ENCODE peak calls at places on chromosomes 7 and 10, in eight cellular contexts. One of them, this sample, is unnamed.
A peak's percentile ranks its signal among the peaks of the same experiment; 100 is the strongest.

GRCh38 chr10:118943253-118943652 is 86.3 kb upstream of the NANOS1 start:
- DNase-seq in naive thymus-derived CD8-positive, alpha-beta T cell: no peak
- DNase-seq in M059J: no peak
- DNase-seq in stimulated activated CD4-positive, alpha-beta T cell treated with anti-CD3 and anti-CD28 coated beads, Interleukin-1b, Interleukin-23, amount 100 ng/mL, for 48 hours: no peak
- DNase-seq in KBM-7: no peak
- DNase-seq in neural crest cell: no peak
- DNase-seq in nephron progenitor cell: no peak
- DNase-seq in activated CD8-positive, alpha-beta memory T cell treated with anti-CD3 and anti-CD28 coated beads, Interleukin-2, amount 10 ng/mL, durations not matched to agents 7 days and 5 days: peak; percentile 2
- DNase-seq in this sample: no peak

GRCh38 chr10:99905971-99906370 is 103.8 kb downstream of the DNMBP start:
- DNase-seq in naive thymus-derived CD8-positive, alpha-beta T cell: no peak
- DNase-seq in M059J: no peak
- DNase-seq in stimulated activated CD4-positive, alpha-beta T cell treated with anti-CD3 and anti-CD28 coated beads, Interleukin-1b, Interleukin-23, amount 100 ng/mL, for 48 hours: no peak
- DNase-seq in KBM-7: no peak
- DNase-seq in neural crest cell: no peak
- DNase-seq in nephron progenitor cell: no peak
- DNase-seq in activated CD8-positive, alpha-beta memory T cell treated with anti-CD3 and anti-CD28 coated beads, Interleukin-2, amount 10 ng/mL, durations not matched to agents 7 days and 5 days: no peak
- DNase-seq in this sample: no peak

GRCh38 chr10:12609435-12609834 is 260.1 kb downstream of the CAMK1D start:
- DNase-seq in naive thymus-derived CD8-positive, alpha-beta T cell: no peak
- DNase-seq in M059J: no peak
- DNase-seq in stimulated activated CD4-positive, alpha-beta T cell treated with anti-CD3 and anti-CD28 coated beads, Interleukin-1b, Interleukin-23, amount 100 ng/mL, for 48 hours: no peak
- DNase-seq in KBM-7: no peak
- DNase-seq in neural crest cell: no peak
- DNase-seq in nephron progenitor cell: no peak
- DNase-seq in activated CD8-positive, alpha-beta memory T cell treated with anti-CD3 and anti-CD28 coated beads, Interleukin-2, amount 10 ng/mL, durations not matched to agents 7 days and 5 days: no peak
- DNase-seq in this sample: no peak

GRCh38 chr10:784377-784758 is 94.9 kb upstream of the DIP2C start:
- DNase-seq in naive thymus-derived CD8-positive, alpha-beta T cell: peak; percentile 15
- DNase-seq in M059J: no peak
- DNase-seq in stimulated activated CD4-positive, alpha-beta T cell treated with anti-CD3 and anti-CD28 coated beads, Interleukin-1b, Interleukin-23, amount 100 ng/mL, for 48 hours: no peak
- DNase-seq in KBM-7: no peak
- DNase-seq in neural crest cell: peak; percentile 8
- DNase-seq in nephron progenitor cell: no peak
- DNase-seq in activated CD8-positive, alpha-beta memory T cell treated with anti-CD3 and anti-CD28 coated beads, Interleukin-2, amount 10 ng/mL, durations not matched to agents 7 days and 5 days: no peak
- DNase-seq in this sample: no peak

GRCh38 chr7:69256634-69257081 is 341.6 kb upstream of the AUTS2 start:
- DNase-seq in naive thymus-derived CD8-positive, alpha-beta T cell: no peak
- DNase-seq in M059J: peak; percentile 76
- DNase-seq in stimulated activated CD4-positive, alpha-beta T cell treated with anti-CD3 and anti-CD28 coated beads, Interleukin-1b, Interleukin-23, amount 100 ng/mL, for 48 hours: no peak
- DNase-seq in KBM-7: no peak
- DNase-seq in neural crest cell: no peak
- DNase-seq in nephron progenitor cell: no peak
- DNase-seq in activated CD8-positive, alpha-beta memory T cell treated with anti-CD3 and anti-CD28 coated beads, Interleukin-2, amount 10 ng/mL, durations not matched to agents 7 days and 5 days: no peak
- DNase-seq in this sample: no peak

GRCh38 chr7:120858299-120858636 is 324 bp upstream of the TSPAN12 start:
- DNase-seq in naive thymus-derived CD8-positive, alpha-beta T cell: no peak
- DNase-seq in M059J: no peak
- DNase-seq in stimulated activated CD4-positive, alpha-beta T cell treated with anti-CD3 and anti-CD28 coated beads, Interleukin-1b, Interleukin-23, amount 100 ng/mL, for 48 hours: no peak
- DNase-seq in KBM-7: no peak
- DNase-seq in neural crest cell: no peak
- DNase-seq in nephron progenitor cell: no peak
- DNase-seq in activated CD8-positive, alpha-beta memory T cell treated with anti-CD3 and anti-CD28 coated beads, Interleukin-2, amount 10 ng/mL, durations not matched to agents 7 days and 5 days: no peak
- DNase-seq in this sample: no peak

GRCh38 chr10:112202561-112203241 is 19.1 kb upstream of the GPAM start:
- DNase-seq in naive thymus-derived CD8-positive, alpha-beta T cell: no peak
- DNase-seq in M059J: peak; percentile 81
- DNase-seq in stimulated activated CD4-positive, alpha-beta T cell treated with anti-CD3 and anti-CD28 coated beads, Interleukin-1b, Interleukin-23, amount 100 ng/mL, for 48 hours: no peak
- DNase-seq in KBM-7: no peak
- DNase-seq in neural crest cell: no peak
- DNase-seq in nephron progenitor cell: no peak
- DNase-seq in activated CD8-positive, alpha-beta memory T cell treated with anti-CD3 and anti-CD28 coated beads, Interleukin-2, amount 10 ng/mL, durations not matched to agents 7 days and 5 days: no peak
- DNase-seq in this sample: peak; percentile 64

GRCh38 chr7:23333671-23334246 is 34.6 kb downstream of the MALSU1 start:
- DNase-seq in naive thymus-derived CD8-positive, alpha-beta T cell: no peak
- DNase-seq in M059J: peak; percentile 96
- DNase-seq in stimulated activated CD4-positive, alpha-beta T cell treated with anti-CD3 and anti-CD28 coated beads, Interleukin-1b, Interleukin-23, amount 100 ng/mL, for 48 hours: no peak
- DNase-seq in KBM-7: no peak
- DNase-seq in neural crest cell: no peak
- DNase-seq in nephron progenitor cell: no peak
- DNase-seq in activated CD8-positive, alpha-beta memory T cell treated with anti-CD3 and anti-CD28 coated beads, Interleukin-2, amount 10 ng/mL, durations not matched to agents 7 days and 5 days: no peak
- DNase-seq in this sample: peak; percentile 80

GRCh38 chr10:121580276-121581116 is 17.7 kb downstream of the FGFR2 start:
- DNase-seq in naive thymus-derived CD8-positive, alpha-beta T cell: no peak
- DNase-seq in M059J: peak; percentile 22
- DNase-seq in stimulated activated CD4-positive, alpha-beta T cell treated with anti-CD3 and anti-CD28 coated beads, Interleukin-1b, Interleukin-23, amount 100 ng/mL, for 48 hours: no peak
- DNase-seq in KBM-7: no peak
- DNase-seq in neural crest cell: no peak
- DNase-seq in nephron progenitor cell: no peak
- DNase-seq in activated CD8-positive, alpha-beta memory T cell treated with anti-CD3 and anti-CD28 coated beads, Interleukin-2, amount 10 ng/mL, durations not matched to agents 7 days and 5 days: no peak
- DNase-seq in this sample: peak; percentile 29

GRCh38 chr10:129517680-129518057 is 50.6 kb downstream of the MGMT start:
- DNase-seq in naive thymus-derived CD8-positive, alpha-beta T cell: no peak
- DNase-seq in M059J: no peak
- DNase-seq in stimulated activated CD4-positive, alpha-beta T cell treated with anti-CD3 and anti-CD28 coated beads, Interleukin-1b, Interleukin-23, amount 100 ng/mL, for 48 hours: no peak
- DNase-seq in KBM-7: no peak
- DNase-seq in neural crest cell: no peak
- DNase-seq in nephron progenitor cell: no peak
- DNase-seq in activated CD8-positive, alpha-beta memory T cell treated with anti-CD3 and anti-CD28 coated beads, Interleukin-2, amount 10 ng/mL, durations not matched to agents 7 days and 5 days: no peak
- DNase-seq in this sample: no peak

GRCh38 chr7:150406565-150407421 is 27.7 kb downstream of the ZNF775 start:
- DNase-seq in naive thymus-derived CD8-positive, alpha-beta T cell: no peak
- DNase-seq in M059J: peak; percentile 25
- DNase-seq in stimulated activated CD4-positive, alpha-beta T cell treated with anti-CD3 and anti-CD28 coated beads, Interleukin-1b, Interleukin-23, amount 100 ng/mL, for 48 hours: peak; percentile 34
- DNase-seq in KBM-7: no peak
- DNase-seq in neural crest cell: no peak
- DNase-seq in nephron progenitor cell: no peak
- DNase-seq in activated CD8-positive, alpha-beta memory T cell treated with anti-CD3 and anti-CD28 coated beads, Interleukin-2, amount 10 ng/mL, durations not matched to agents 7 days and 5 days: peak; percentile 63
- DNase-seq in this sample: no peak

GRCh38 chr7:112940314-112940732 is 146.3 kb downstream of the GPR85 start:
- DNase-seq in naive thymus-derived CD8-positive, alpha-beta T cell: no peak
- DNase-seq in M059J: no peak
- DNase-seq in stimulated activated CD4-positive, alpha-beta T cell treated with anti-CD3 and anti-CD28 coated beads, Interleukin-1b, Interleukin-23, amount 100 ng/mL, for 48 hours: no peak
- DNase-seq in KBM-7: no peak
- DNase-seq in neural crest cell: no peak
- DNase-seq in nephron progenitor cell: no peak
- DNase-seq in activated CD8-positive, alpha-beta memory T cell treated with anti-CD3 and anti-CD28 coated beads, Interleukin-2, amount 10 ng/mL, durations not matched to agents 7 days and 5 days: no peak
- DNase-seq in this sample: no peak

GRCh38 chr10:117694251-117694650 is 151.7 kb downstream of the EMX2 start:
- DNase-seq in naive thymus-derived CD8-positive, alpha-beta T cell: no peak
- DNase-seq in M059J: peak; percentile 20
- DNase-seq in stimulated activated CD4-positive, alpha-beta T cell treated with anti-CD3 and anti-CD28 coated beads, Interleukin-1b, Interleukin-23, amount 100 ng/mL, for 48 hours: no peak
- DNase-seq in KBM-7: no peak
- DNase-seq in neural crest cell: no peak
- DNase-seq in nephron progenitor cell: no peak
- DNase-seq in activated CD8-positive, alpha-beta memory T cell treated with anti-CD3 and anti-CD28 coated beads, Interleukin-2, amount 10 ng/mL, durations not matched to agents 7 days and 5 days: no peak
- DNase-seq in this sample: no peak

GRCh38 chr7:111763221-111763791 is 201.0 kb upstream of the IMMP2L start:
- DNase-seq in naive thymus-derived CD8-positive, alpha-beta T cell: no peak
- DNase-seq in M059J: peak; percentile 63
- DNase-seq in stimulated activated CD4-positive, alpha-beta T cell treated with anti-CD3 and anti-CD28 coated beads, Interleukin-1b, Interleukin-23, amount 100 ng/mL, for 48 hours: no peak
- DNase-seq in KBM-7: peak; percentile 63
- DNase-seq in neural crest cell: no peak
- DNase-seq in nephron progenitor cell: peak; percentile 31
- DNase-seq in activated CD8-positive, alpha-beta memory T cell treated with anti-CD3 and anti-CD28 coated beads, Interleukin-2, amount 10 ng/mL, durations not matched to agents 7 days and 5 days: no peak
- DNase-seq in this sample: peak; percentile 29

This sample was measured in mammary epithelial cell.